ENCODE peak calls at places on chromosomes 7 and 10, in seven cellular contexts. D is fibroblast of lung; J is upper lobe of right lung; T is CD4-positive, alpha-beta T cell; E is A549; R is lower lobe of right lung; G is cardiac fibroblast. A is an unnamed sample.

GRCh38 chr10:110327262-110327914 is 22.7 kb upstream of the SMNDC1 start:
- DNase-seq in D (no peak), R (no peak), T (no peak), J (no peak), G (peak), E (no peak), A (no peak)

GRCh38 chr10:91200314-91201212 is 19.9 kb upstream of the PCGF5 start:
- DNase-seq in D (no peak), T (no peak), G (no peak), R (no peak), J (no peak), E (no peak), A (no peak)

GRCh38 chr10:8349610-8350249 is 295.2 kb downstream of the GATA3 start:
- DNase-seq in T (no peak), D (no peak), J (no peak), G (no peak), R (no peak), E (no peak), A (no peak)

GRCh38 chr10:33655165-33655815 is 320.8 kb upstream of the NRP1 start:
- DNase-seq in R (no peak), G (no peak), J (no peak), D (no peak), T (no peak), E (no peak), A (no peak)

GRCh38 chr7:102426268-102427031 is 6.9 kb upstream of the ORAI2 start:
- DNase-seq in E (no peak), J (peak), R (peak), D (no peak), G (no peak), T (peak), A (no peak)

GRCh38 chr7:18125536-18125935 is 97.9 kb upstream of the PRPS1L1 start:
- DNase-seq in D (peak), J (no peak), E (no peak), R (no peak), G (no peak), T (no peak), A (no peak)

GRCh38 chr10:128716181-128716580 is 590.0 kb upstream of the MKI67 start:
- DNase-seq in D (no peak), E (no peak), G (no peak), T (no peak), R (no peak), J (no peak), A (no peak)

GRCh38 chr10:96371356-96371755 is 12.6 kb upstream of the OPALIN start:
- DNase-seq in T (no peak), J (no peak), G (no peak), D (no peak), R (no peak), E (no peak), A (no peak)

GRCh38 chr7:135960709-135961451 is 16.3 kb downstream of the MTPN start:
- DNase-seq in T (no peak), J (no peak), D (peak), R (no peak), G (no peak), E (no peak), A (no peak)

GRCh38 chr7:138527746-138528223 is 67.7 kb downstream of the TRIM24 start:
- DNase-seq in G (no peak), J (no peak), E (peak), D (peak), R (no peak), T (no peak), A (no peak)

GRCh38 chr7:101599787-101600186 is 29.3 kb downstream of the MYL10 start:
- DNase-seq in D (no peak), T (no peak), R (no peak), J (no peak), G (no peak), E (no peak), A (no peak)

GRCh38 chr7:33904680-33905388 is 505 bp upstream of the BMPER start:
- DNase-seq in T (no peak), G (peak), J (peak), E (peak), R (peak), D (peak), A (peak)

GRCh38 chr10:8060010-8060703 is 5.7 kb downstream of the GATA3 start:
- DNase-seq in T (peak), G (no peak), R (no peak), E (no peak), D (no peak), J (no peak), A (no peak)

GRCh38 chr10:132716691-132717490 is 69.1 kb downstream of the NKX6-2 start:
- DNase-seq in R (peak), G (no peak), E (no peak), T (peak), D (no peak), J (peak), A (no peak)

GRCh38 chr10:100081075-100082001 is at the start of gene CPN1:
- DNase-seq in E (no peak), G (no peak), D (no peak), R (no peak), J (no peak), T (no peak), A (no peak)

GRCh38 chr10:42984035-42984610 is 92.7 kb upstream of the RET start:
- DNase-seq in T (no peak), D (no peak), J (no peak), G (no peak), E (no peak), R (no peak), A (no peak)

GRCh38 chr10:71840177-71840711 is 10.8 kb downstream of the PSAP start:
- DNase-seq in D (peak), E (peak), J (no peak), R (peak), T (no peak), G (peak), A (peak)

GRCh38 chr7:46993396-46993795 is 588.5 kb downstream of the TNS3 start:
- DNase-seq in J (no peak), D (peak), R (no peak), E (no peak), G (peak), T (no peak), A (no peak)

GRCh38 chr10:93554760-93555432 is 11.6 kb upstream of the FFAR4 start:
- DNase-seq in G (peak), E (peak), J (peak), D (peak), T (no peak), R (peak), A (peak)

GRCh38 chr7:158318511-158318913 is 269.1 kb downstream of the PTPRN2 start:
- DNase-seq in E (no peak), J (no peak), D (no peak), R (no peak), G (no peak), T (no peak), A (no peak)

GRCh38 chr10:52400564-52400963 is 86.5 kb downstream of the DKK1 start:
- DNase-seq in J (no peak), D (peak), R (no peak), E (peak), G (peak), T (no peak), A (no peak)

GRCh38 chr7:106561151-106561550 is 99.8 kb downstream of the CCDC71L start:
- DNase-seq in G (no peak), D (no peak), R (no peak), J (no peak), E (no peak), T (no peak), A (no peak)

GRCh38 chr7:144256112-144256511 is 8.5 kb downstream of the OR2A7 start:
- DNase-seq in D (peak), R (no peak), E (peak), T (no peak), G (peak), J (no peak), A (no peak)

GRCh38 chr10:119460369-119461195 is 81.9 kb downstream of the RGS10 start:
- DNase-seq in R (no peak), E (no peak), J (no peak), D (no peak), T (no peak), G (no peak), A (no peak)

GRCh38 chr10:119462773-119463172 is 79.7 kb downstream of the RGS10 start:
- DNase-seq in G (no peak), D (no peak), J (no peak), R (no peak), T (no peak), E (no peak), A (no peak)

GRCh38 chr10:119461923-119462322 is 80.6 kb downstream of the RGS10 start:
- DNase-seq in E (no peak), J (no peak), G (no peak), R (no peak), T (no peak), D (no peak), A (no peak)

GRCh38 chr10:119459681-119460340 is 82.7 kb downstream of the RGS10 start:
- DNase-seq in T (no peak), G (no peak), D (no peak), E (no peak), J (no peak), R (no peak), A (no peak)

DNA sequence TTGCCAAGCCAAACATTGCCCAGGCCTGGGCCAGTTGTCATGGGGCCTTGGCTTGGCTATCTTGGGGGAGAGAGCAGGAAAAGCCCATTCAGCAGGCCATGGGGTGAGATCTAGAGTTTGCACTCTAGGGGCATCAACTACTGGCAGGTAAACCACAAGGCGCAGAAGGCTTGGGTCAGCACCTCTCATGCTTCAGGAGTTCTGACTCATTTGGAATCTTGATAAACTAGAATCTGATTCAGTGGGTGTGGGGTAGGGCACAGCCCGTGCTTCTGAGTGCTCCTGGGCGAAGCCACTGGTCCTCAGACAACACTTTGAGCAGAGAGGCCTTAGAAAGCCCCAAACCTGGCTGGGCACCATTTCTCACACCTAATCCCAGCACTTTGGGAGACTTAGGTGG is 81.1 kb downstream of the RGS10 start:
- DNase-seq in D (no peak), E (no peak), T (no peak), J (no peak), R (no peak), G (no peak), A (no peak)
- TF ChIP-seq CTCF in D (no peak), E (no peak), T (no peak), J (no peak), R (no peak), G (no peak), A (no peak)

GRCh38 chr7:97872025-97872669 is at the start of gene ASNS:
- DNase-seq in G (peak), T (peak), E (peak), J (peak), D (peak), R (peak), A (peak)
- TF ChIP-seq CTCF in G (no peak), T (no peak), E (no peak), J (no peak), D (peak), R (no peak), A (no peak)

GRCh38 chr7:964401-965231 is 10.1 kb upstream of the ADAP1 start:
- DNase-seq in T (peak), G (peak), R (peak), D (peak), J (peak), E (peak), A (no peak)
- TF ChIP-seq CTCF in T (no peak), G (peak), R (no peak), D (peak), J (no peak), E (no peak), A (peak)

GRCh38 chr10:112078003-112078402 is 105.6 kb downstream of the GPAM start:
- DNase-seq in G (no peak), E (no peak), J (no peak), T (no peak), R (no peak), D (no peak), A (no peak)

GRCh38 chr10:112087953-112088352 is 95.6 kb downstream of the GPAM start:
- DNase-seq in G (no peak), D (no peak), E (no peak), T (no peak), J (no peak), R (no peak), A (no peak)

GRCh38 chr10:112080284-112080683 is 103.3 kb downstream of the GPAM start:
- DNase-seq in T (no peak), D (no peak), J (no peak), E (no peak), G (no peak), R (no peak), A (no peak)

GRCh38 chr10:112083526-112083925 is 100.0 kb downstream of the GPAM start:
- DNase-seq in R (no peak), D (no peak), J (no peak), G (no peak), T (no peak), E (no peak), A (no peak)

GRCh38 chr10:112082134-112082533 is 101.4 kb downstream of the GPAM start:
- DNase-seq in D (no peak), T (no peak), G (no peak), J (no peak), R (no peak), E (no peak), A (no peak)
- TF ChIP-seq CTCF in D (no peak), T (no peak), G (no peak), J (no peak), R (no peak), E (no peak), A (no peak)

DNA sequence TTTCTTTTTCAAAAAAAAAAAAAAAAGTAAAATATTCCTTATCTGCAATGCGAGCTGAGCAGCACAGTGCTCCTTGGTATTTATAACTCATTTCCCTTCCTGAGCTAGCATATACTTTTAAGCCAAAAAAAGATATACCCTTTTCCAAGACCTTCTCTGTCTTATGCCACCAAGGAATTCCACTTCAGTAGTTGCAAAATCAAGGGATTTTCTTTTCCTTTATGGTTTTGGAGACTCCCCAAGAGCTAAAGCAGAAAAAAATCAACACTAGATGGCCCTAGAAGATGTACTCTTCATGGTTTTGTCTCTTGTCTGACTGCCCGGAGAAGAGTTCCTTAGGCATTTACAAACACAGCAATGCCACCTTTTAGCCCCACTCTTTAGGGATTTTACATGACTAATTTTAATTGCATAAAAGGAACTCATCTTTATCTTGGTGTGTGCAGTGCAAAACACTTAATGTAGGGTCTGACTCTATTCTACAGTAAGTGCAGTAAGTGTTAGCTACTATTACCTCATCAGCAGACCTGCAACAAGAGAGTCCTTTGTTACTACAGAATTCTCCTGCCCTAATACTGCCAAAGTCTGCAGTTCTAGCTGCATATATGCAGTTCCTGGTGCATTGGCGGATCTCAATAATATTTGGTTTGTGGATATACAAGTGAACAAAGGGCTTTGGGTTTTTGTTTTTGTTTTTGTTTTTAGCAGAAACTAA is 443.3 kb downstream of the GFRA1 start:
- DNase-seq in R (no peak), E (peak), J (no peak), G (peak), T (no peak), D (peak), A (no peak)
- TF ChIP-seq CTCF in R (no peak), E (peak), J (peak), G (peak), T (no peak), D (peak), A (no peak)